ENCODE peak calls at places on chromosomes 13 and 19, in ten cellular contexts. Z is myocyte, L is SJCRH30, U is left lung, O is Right ventricle myocardium superior, F is putamen, B is Calu3, W is OCI-LY7, Q is NCI-H524, X is T-helper 2 cell. E is an unnamed sample.

GRCh38 chr19:41410655-41411054 is 13.0 kb downstream of the BCKDHA start:
- DNase-seq in Z (no peak), L (no peak), U (no peak), O (no peak), F (no peak), B (no peak), W (no peak), Q (no peak), X (no peak), E (no peak)

GRCh38 chr19:7652061-7652641 is 15.2 kb downstream of the STXBP2 start:
- DNase-seq in Z (peak), L (peak), U (peak), O (peak), F (peak), B (peak), W (peak), Q (peak), X (peak), E (peak)

GRCh38 chr13:114090476-114090875 is 41.9 kb downstream of the RASA3 start:
- DNase-seq in Z (no peak), L (no peak), U (peak), O (no peak), F (no peak), B (no peak), W (no peak), Q (no peak), X (no peak), E (no peak)

GRCh38 chr19:13153627-13154240 is 3.5 kb downstream of the IER2 start:
- DNase-seq in Z (peak), L (peak), U (no peak), O (peak), F (no peak), B (no peak), W (peak), Q (peak), X (no peak), E (peak)

GRCh38 chr13:30045916-30046704 is 195.7 kb upstream of the UBL3 start:
- DNase-seq in Z (peak), L (no peak), U (no peak), O (no peak), F (no peak), B (no peak), W (no peak), Q (no peak), X (no peak), E (no peak)

GRCh38 chr19:11482384-11483050 is 1.7 kb upstream of the ELAVL3 start:
- DNase-seq in Z (peak), L (no peak), U (peak), O (peak), F (peak), B (peak), W (peak), Q (peak), X (peak), E (peak)

GRCh38 chr13:73672492-73672891 is 461.7 kb downstream of the KLF12 start:
- DNase-seq in Z (no peak), L (no peak), U (no peak), O (no peak), F (no peak), B (no peak), W (no peak), Q (no peak), X (no peak), E (no peak)

GRCh38 chr19:2266183-2266993 is 10.2 kb upstream of the JSRP1 start:
- DNase-seq in Z (peak), L (peak), U (peak), O (peak), F (no peak), B (peak), W (peak), Q (no peak), X (no peak), E (no peak)

GRCh38 chr19:31338069-31338767 is 11.0 kb downstream of the TSHZ3 start:
- DNase-seq in Z (peak), L (peak), U (no peak), O (peak), F (no peak), B (no peak), W (peak), Q (no peak), X (no peak), E (peak)

GRCh38 chr19:41356984-41357739 is 3.4 kb upstream of the TGFB1 start:
- DNase-seq in Z (no peak), L (no peak), U (no peak), O (no peak), F (no peak), B (no peak), W (no peak), Q (no peak), X (no peak), E (no peak)

GRCh38 chr13:74288361-74288911 is 154.2 kb upstream of the KLF12 start:
- DNase-seq in Z (peak), L (peak), U (no peak), O (peak), F (peak), B (peak), W (peak), Q (peak), X (no peak), E (no peak)